ENCODE peak calls at places on chromosome 11, in seven cellular contexts. One of them, this sample, is unnamed.

GRCh38 chr11:65403607-65404121 is 17.2 kb downstream of the FRMD8 start:
- DNase-seq in H9: no peak
- DNase-seq in IMR-90: no peak
- DNase-seq in mesenchymal stem cell: no peak
- DNase-seq in mesendoderm: no peak
- DNase-seq in H1: no peak
- DNase-seq in trophoblast cell: no peak
- DNase-seq in this sample: no peak

GRCh38 chr11:120540744-120541143 is 29.2 kb downstream of the GRIK4 start:
- DNase-seq in H9: no peak
- DNase-seq in IMR-90: peak; percentile 78
- DNase-seq in mesenchymal stem cell: no peak
- DNase-seq in mesendoderm: no peak
- DNase-seq in H1: no peak
- DNase-seq in trophoblast cell: peak; percentile 57
- DNase-seq in this sample: no peak

GRCh38 chr11:19370100-19370861 is 129.5 kb upstream of the E2F8 start:
- DNase-seq in H9: no peak
- DNase-seq in IMR-90: peak; percentile 31
- DNase-seq in mesenchymal stem cell: peak; percentile 29
- DNase-seq in mesendoderm: peak; percentile 39
- DNase-seq in H1: no peak
- DNase-seq in trophoblast cell: peak; percentile 96
- DNase-seq in this sample: no peak

GRCh38 chr11:61756452-61757212 is 4.2 kb downstream of the MYRF start:
- DNase-seq in H9: no peak
- DNase-seq in IMR-90: peak; percentile 50
- DNase-seq in mesenchymal stem cell: peak; percentile 56
- DNase-seq in mesendoderm: peak; percentile 49
- DNase-seq in H1: no peak
- DNase-seq in trophoblast cell: no peak
- DNase-seq in this sample: no peak

GRCh38 chr11:70066628-70067027 is 11.5 kb upstream of the ANO1 start:
- DNase-seq in H9: peak; percentile 21
- DNase-seq in IMR-90: no peak
- DNase-seq in mesenchymal stem cell: no peak
- DNase-seq in mesendoderm: no peak
- DNase-seq in H1: no peak
- DNase-seq in trophoblast cell: no peak
- DNase-seq in this sample: no peak

GRCh38 chr11:96969251-96969650 is 579.4 kb downstream of the JRKL start:
- DNase-seq in H9: no peak
- DNase-seq in IMR-90: no peak
- DNase-seq in mesenchymal stem cell: no peak
- DNase-seq in mesendoderm: no peak
- DNase-seq in H1: no peak
- DNase-seq in trophoblast cell: peak; percentile 33
- DNase-seq in this sample: no peak

GRCh38 chr11:73072935-73073481 is 69.1 kb downstream of the FCHSD2 start:
- DNase-seq in H9: no peak
- DNase-seq in IMR-90: peak; percentile 12
- DNase-seq in mesenchymal stem cell: peak; percentile 41
- DNase-seq in mesendoderm: no peak
- DNase-seq in H1: no peak
- DNase-seq in trophoblast cell: no peak
- DNase-seq in this sample: no peak

GRCh38 chr11:68092411-68092810 is 28.8 kb downstream of the CHKA start:
- DNase-seq in H9: no peak
- DNase-seq in IMR-90: no peak
- DNase-seq in mesenchymal stem cell: no peak
- DNase-seq in mesendoderm: no peak
- DNase-seq in H1: no peak
- DNase-seq in trophoblast cell: no peak
- DNase-seq in this sample: no peak

GRCh38 chr11:2118674-2119073 is 20.5 kb downstream of the IGF2 start:
- DNase-seq in H9: no peak
- DNase-seq in IMR-90: no peak
- DNase-seq in mesenchymal stem cell: no peak
- DNase-seq in mesendoderm: no peak
- DNase-seq in H1: no peak
- DNase-seq in trophoblast cell: no peak
- DNase-seq in this sample: no peak

GRCh38 chr11:126160345-126161145 is 50.9 kb downstream of the RPUSD4 start:
- DNase-seq in H9: peak; percentile 45
- DNase-seq in IMR-90: no peak
- DNase-seq in mesenchymal stem cell: no peak
- DNase-seq in mesendoderm: no peak
- DNase-seq in H1: no peak
- DNase-seq in trophoblast cell: no peak
- DNase-seq in this sample: no peak

GRCh38 chr11:45371251-45371749 is 85.2 kb upstream of the SYT13 start:
- DNase-seq in H9: peak; percentile 95
- DNase-seq in IMR-90: peak; percentile 46
- DNase-seq in mesenchymal stem cell: peak; percentile 67
- DNase-seq in mesendoderm: peak; percentile 93
- DNase-seq in H1: peak; percentile 82
- DNase-seq in trophoblast cell: peak; percentile 88
- DNase-seq in this sample: peak; percentile 81

GRCh38 chr11:32333335-32333991 is 101.9 kb downstream of the WT1 start:
- DNase-seq in H9: peak; percentile 85
- DNase-seq in IMR-90: peak; percentile 24
- DNase-seq in mesenchymal stem cell: peak; percentile 64
- DNase-seq in mesendoderm: peak; percentile 81
- DNase-seq in H1: peak; percentile 38
- DNase-seq in trophoblast cell: peak; percentile 79
- DNase-seq in this sample: peak; percentile 51

GRCh38 chr11:89381094-89381493 is 110.1 kb downstream of the NOX4 start:
- DNase-seq in H9: no peak
- DNase-seq in IMR-90: peak; percentile 98
- DNase-seq in mesenchymal stem cell: peak; percentile 94
- DNase-seq in mesendoderm: peak; percentile 60
- DNase-seq in H1: no peak
- DNase-seq in trophoblast cell: peak; percentile 89
- DNase-seq in this sample: no peak

GRCh38 chr11:43578346-43579170 is 102.0 kb upstream of the HSD17B12 start:
- DNase-seq in H9: no peak
- DNase-seq in IMR-90: peak; percentile 74
- DNase-seq in mesenchymal stem cell: peak; percentile 45
- DNase-seq in mesendoderm: no peak
- DNase-seq in H1: no peak
- DNase-seq in trophoblast cell: peak; percentile 67
- DNase-seq in this sample: no peak

GRCh38 chr11:12771875-12772274 is 97.7 kb downstream of the TEAD1 start:
- DNase-seq in H9: no peak
- DNase-seq in IMR-90: peak; percentile 76
- DNase-seq in mesenchymal stem cell: no peak
- DNase-seq in mesendoderm: no peak
- DNase-seq in H1: no peak
- DNase-seq in trophoblast cell: no peak
- DNase-seq in this sample: no peak

GRCh38 chr11:116071241-116071640 is 567.0 kb upstream of the CADM1 start:
- DNase-seq in H9: no peak
- DNase-seq in IMR-90: no peak
- DNase-seq in mesenchymal stem cell: no peak
- DNase-seq in mesendoderm: no peak
- DNase-seq in H1: no peak
- DNase-seq in trophoblast cell: peak; percentile 37
- DNase-seq in this sample: no peak

GRCh38 chr11:102047305-102047924 is at the start of gene CFAP300:
- DNase-seq in H9: peak; percentile 78
- DNase-seq in IMR-90: peak; percentile 33
- DNase-seq in mesenchymal stem cell: peak; percentile 81
- DNase-seq in mesendoderm: peak; percentile 69
- DNase-seq in H1: peak; percentile 15
- DNase-seq in trophoblast cell: peak; percentile 46
- DNase-seq in this sample: peak; percentile 55

GRCh38 chr11:122038543-122038942 is 77.5 kb downstream of the BLID start:
- DNase-seq in H9: no peak
- DNase-seq in IMR-90: peak; percentile 93
- DNase-seq in mesenchymal stem cell: peak; percentile 64
- DNase-seq in mesendoderm: peak; percentile 96
- DNase-seq in H1: no peak
- DNase-seq in trophoblast cell: peak; percentile 51
- DNase-seq in this sample: peak; percentile 21

GRCh38 chr11:19511413-19512183 is 201.0 kb upstream of the NAV2 start:
- DNase-seq in H9: no peak
- DNase-seq in IMR-90: no peak
- DNase-seq in mesenchymal stem cell: peak; percentile 52
- DNase-seq in mesendoderm: no peak
- DNase-seq in H1: no peak
- DNase-seq in trophoblast cell: no peak
- DNase-seq in this sample: no peak

GRCh38 chr11:123330071-123330470 is 100.0 kb upstream of the GRAMD1B start:
- DNase-seq in H9: no peak
- DNase-seq in IMR-90: no peak
- DNase-seq in mesenchymal stem cell: no peak
- DNase-seq in mesendoderm: no peak
- DNase-seq in H1: no peak
- DNase-seq in trophoblast cell: peak; percentile 15
- DNase-seq in this sample: no peak

DNA sequence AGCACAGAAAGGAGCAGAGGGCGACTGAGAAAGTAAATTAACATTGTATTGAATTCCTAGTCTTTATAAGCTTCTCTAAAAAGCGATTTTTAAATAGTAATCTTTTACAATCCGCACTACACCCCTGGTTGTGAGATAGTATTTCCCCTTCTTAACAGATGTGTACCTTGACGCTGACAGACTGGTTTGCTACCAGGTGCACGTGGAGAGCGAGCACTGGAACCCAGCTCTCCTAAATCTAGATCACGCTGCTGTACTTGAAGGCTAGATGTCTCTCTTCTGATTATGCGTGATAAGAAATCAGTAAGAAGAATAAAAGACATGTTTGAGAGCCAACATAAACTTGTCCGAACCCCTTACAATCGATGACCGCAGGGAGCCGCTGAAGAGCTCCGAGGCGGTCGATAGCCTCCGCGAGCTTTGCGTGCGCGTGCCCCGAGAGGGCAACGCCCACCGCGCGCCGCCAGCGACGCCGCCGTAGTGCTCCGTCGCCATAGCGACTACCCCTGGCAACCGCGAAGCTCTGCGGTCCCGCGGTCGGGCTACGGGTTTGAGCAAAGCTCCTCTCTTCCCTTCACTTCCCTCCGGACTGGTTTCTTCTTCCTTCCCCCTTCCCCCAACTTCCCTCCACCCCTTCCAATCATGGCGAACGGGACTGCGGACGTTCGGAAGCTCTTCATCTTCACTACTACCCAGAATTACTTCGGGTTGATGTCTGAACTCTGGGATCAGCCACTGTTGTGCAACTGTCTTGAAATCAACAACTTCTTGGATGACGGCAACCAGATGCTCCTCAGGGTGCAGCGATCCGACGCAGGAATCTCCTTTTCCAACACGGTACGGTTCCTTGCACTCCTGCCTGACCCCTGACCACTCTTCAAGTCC is at the start of gene DYNC2H1:
- DNase-seq in H9: peak; percentile 94
- DNase-seq in IMR-90: peak; percentile 91
- DNase-seq in mesenchymal stem cell: peak; percentile 95
- DNase-seq in mesendoderm: peak; percentile 97
- DNase-seq in H1: peak; percentile 84
- DNase-seq in trophoblast cell: peak; percentile 94
- DNase-seq in this sample: peak; percentile 81
- H2BK120ac ChIP-seq in H9: no peak within 1 kb of the TSS
- H2BK120ac ChIP-seq in IMR-90: peak within 1 kb of the TSS; percentile 91
- H2BK120ac ChIP-seq in mesenchymal stem cell: no peak within 1 kb of the TSS
- H2BK120ac ChIP-seq in mesendoderm: no peak within 1 kb of the TSS
- H2BK120ac ChIP-seq in H1: no peak within 1 kb of the TSS
- H2BK120ac ChIP-seq in trophoblast cell: no peak within 1 kb of the TSS
- H2BK120ac ChIP-seq in this sample: no peak within 1 kb of the TSS

DNA sequence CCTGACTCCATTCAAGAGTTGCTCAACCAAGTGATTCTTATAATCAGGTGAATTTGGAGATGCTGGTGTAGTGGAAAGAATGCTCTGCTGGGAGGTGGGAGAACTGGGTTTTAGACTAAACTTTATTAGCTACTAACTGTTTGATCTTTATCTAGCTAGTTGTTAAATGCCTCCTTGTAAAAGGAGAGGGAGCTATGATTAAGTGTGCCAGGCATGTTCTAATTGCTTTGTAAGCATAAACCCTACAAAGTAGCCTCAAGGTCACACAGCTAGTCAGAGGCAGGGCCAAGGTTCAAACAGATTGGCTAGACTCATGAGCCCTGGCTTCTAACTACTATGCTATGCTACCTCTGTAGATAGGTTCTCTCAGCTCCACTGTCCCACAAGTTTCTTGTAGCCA is 105.5 kb downstream of the NXPE2 start:
- DNase-seq in H9: no peak
- DNase-seq in IMR-90: no peak
- DNase-seq in mesenchymal stem cell: no peak
- DNase-seq in mesendoderm: no peak
- DNase-seq in H1: no peak
- DNase-seq in trophoblast cell: no peak
- DNase-seq in this sample: no peak
- H2BK120ac ChIP-seq in H9: no peak overlapping the region
- H2BK120ac ChIP-seq in IMR-90: no peak overlapping the region
- H2BK120ac ChIP-seq in mesenchymal stem cell: no peak overlapping the region
- H2BK120ac ChIP-seq in mesendoderm: no peak overlapping the region
- H2BK120ac ChIP-seq in H1: no peak overlapping the region
- H2BK120ac ChIP-seq in trophoblast cell: no peak overlapping the region
- H2BK120ac ChIP-seq in this sample: no peak overlapping the region

GRCh38 chr11:5234390-5234834 is at the start of gene HBD:
- DNase-seq in H9: no peak
- DNase-seq in IMR-90: peak; percentile 61
- DNase-seq in mesenchymal stem cell: peak; percentile 67
- DNase-seq in mesendoderm: no peak
- DNase-seq in H1: no peak
- DNase-seq in trophoblast cell: no peak
- DNase-seq in this sample: no peak

GRCh38 chr11:5235364-5236095 is 1.2 kb upstream of the HBD start:
- DNase-seq in H9: no peak
- DNase-seq in IMR-90: no peak
- DNase-seq in mesenchymal stem cell: no peak
- DNase-seq in mesendoderm: no peak
- DNase-seq in H1: no peak
- DNase-seq in trophoblast cell: no peak
- DNase-seq in this sample: no peak

GRCh38 chr11:5232150-5232549 is 2.1 kb downstream of the HBD start:
- DNase-seq in H9: no peak
- DNase-seq in IMR-90: no peak
- DNase-seq in mesenchymal stem cell: no peak
- DNase-seq in mesendoderm: no peak
- DNase-seq in H1: no peak
- DNase-seq in trophoblast cell: no peak
- DNase-seq in this sample: no peak

GRCh38 chr11:5229388-5229787 is 2.5 kb upstream of the HBB start:
- DNase-seq in H9: no peak
- DNase-seq in IMR-90: no peak
- DNase-seq in mesenchymal stem cell: no peak
- DNase-seq in mesendoderm: no peak
- DNase-seq in H1: no peak
- DNase-seq in trophoblast cell: no peak
- DNase-seq in this sample: no peak

GRCh38 chr11:5233268-5233667 is 1.0 kb downstream of the HBD start:
- DNase-seq in H9: no peak
- DNase-seq in IMR-90: no peak
- DNase-seq in mesenchymal stem cell: no peak
- DNase-seq in mesendoderm: no peak
- DNase-seq in H1: no peak
- DNase-seq in trophoblast cell: no peak
- DNase-seq in this sample: no peak
- H2BK120ac ChIP-seq in H9: no peak overlapping the region
- H2BK120ac ChIP-seq in IMR-90: no peak overlapping the region
- H2BK120ac ChIP-seq in mesenchymal stem cell: no peak overlapping the region
- H2BK120ac ChIP-seq in mesendoderm: no peak overlapping the region
- H2BK120ac ChIP-seq in H1: no peak overlapping the region
- H2BK120ac ChIP-seq in trophoblast cell: no peak overlapping the region
- H2BK120ac ChIP-seq in this sample: no peak overlapping the region

GRCh38 chr11:4061700-4062099 is 32.9 kb upstream of the RRM1 start:
- DNase-seq in H9: no peak
- DNase-seq in IMR-90: no peak
- DNase-seq in mesenchymal stem cell: no peak
- DNase-seq in mesendoderm: no peak
- DNase-seq in H1: no peak
- DNase-seq in trophoblast cell: peak; percentile 33
- DNase-seq in this sample: no peak
- H2BK120ac ChIP-seq in H9: no peak overlapping the region
- H2BK120ac ChIP-seq in IMR-90: no peak overlapping the region
- H2BK120ac ChIP-seq in mesenchymal stem cell: no peak overlapping the region
- H2BK120ac ChIP-seq in mesendoderm: no peak overlapping the region
- H2BK120ac ChIP-seq in H1: no peak overlapping the region
- H2BK120ac ChIP-seq in trophoblast cell: no peak overlapping the region
- H2BK120ac ChIP-seq in this sample: no peak overlapping the region